ENCODE peak calls at places on chromosomes 13 and 19, in six cellular contexts. C is left ventricle myocardium inferior, S is uterus, X is choroid plexus epithelial cell, W is HCT116, R is fibroblast of lung. E is an unnamed sample.

GRCh38 chr19:44671400-44671799 is at the start of gene CEACAM19:
- DNase-seq in C (no peak), S (no peak), X (no peak), W (no peak), R (no peak), E (no peak)

GRCh38 chr13:59475911-59476310 is 687.8 kb downstream of the DIAPH3 start:
- DNase-seq in C (no peak), S (no peak), X (no peak), W (no peak), R (no peak), E (no peak)

GRCh38 chr13:113918981-113919646 is 54.8 kb downstream of the C13orf46 start:
- DNase-seq in C (no peak), S (no peak), X (no peak), W (no peak), R (no peak), E (peak; percentile 53)

GRCh38 chr19:4232614-4233281 is 3.4 kb downstream of the EBI3 start:
- DNase-seq in C (no peak), S (no peak), X (no peak), W (no peak), R (no peak), E (no peak)

GRCh38 chr13:98184796-98185195 is 7.7 kb upstream of the RNF113B start:
- DNase-seq in C (no peak), S (no peak), X (peak; percentile 75), W (no peak), R (peak; percentile 76), E (no peak)

GRCh38 chr13:113923376-113924063 is 50.4 kb downstream of the C13orf46 start:
- DNase-seq in C (no peak), S (no peak), X (no peak), W (no peak), R (no peak), E (peak; percentile 40)

GRCh38 chr19:3699071-3699740 is 1.1 kb downstream of the PIP5K1C start:
- DNase-seq in C (peak; percentile 55), S (peak; percentile 45), X (peak; percentile 42), W (no peak), R (peak; percentile 50), E (peak; percentile 85)

GRCh38 chr19:30388327-30388726 is 16.1 kb downstream of the ZNF536 start:
- DNase-seq in C (no peak), S (no peak), X (no peak), W (no peak), R (no peak), E (no peak)

GRCh38 chr19:39246951-39247669 is 1.5 kb downstream of the IFNL4 start:
- DNase-seq in C (peak; percentile 29), S (no peak), X (peak; percentile 18), W (no peak), R (peak; percentile 12), E (no peak)

GRCh38 chr19:3721131-3721899 is 13.1 kb downstream of the TJP3 start:
- DNase-seq in C (peak; percentile 66), S (peak; percentile 56), X (peak; percentile 91), W (peak; percentile 95), R (peak; percentile 80), E (peak; percentile 78)

GRCh38 chr19:23541991-23542390 is 145.0 kb downstream of the ZNF675 start:
- DNase-seq in C (no peak), S (no peak), X (no peak), W (no peak), R (no peak), E (no peak)

GRCh38 chr13:21671793-21672680 is 1.2 kb downstream of the FGF9 start:
- DNase-seq in C (no peak), S (no peak), X (no peak), W (no peak), R (no peak), E (no peak)

GRCh38 chr13:92547256-92547655 is 679.4 kb upstream of the GPC6 start:
- DNase-seq in C (no peak), S (no peak), X (peak; percentile 69), W (no peak), R (peak; percentile 75), E (no peak)

GRCh38 chr19:52398091-52398461 is 427 bp downstream of the ZNF528 start:
- DNase-seq in C (no peak), S (no peak), X (peak; percentile 8), W (no peak), R (peak; percentile 11), E (no peak)

GRCh38 chr19:2883686-2884439 is 16.7 kb downstream of the ZNF556 start:
- DNase-seq in C (no peak), S (no peak), X (no peak), W (no peak), R (no peak), E (no peak)

GRCh38 chr19:771332-771785 is 20.4 kb downstream of the MISP start:
- DNase-seq in C (no peak), S (no peak), X (peak; percentile 69), W (peak; percentile 55), R (peak; percentile 39), E (no peak)

GRCh38 chr19:46296722-46297431 is at the start of gene HIF3A:
- DNase-seq in C (peak; percentile 67), S (peak; percentile 75), X (peak; percentile 80), W (no peak), R (no peak), E (no peak)

GRCh38 chr13:100361504-100361903 is 227.1 kb downstream of the GGACT start:
- DNase-seq in C (no peak), S (no peak), X (no peak), W (no peak), R (peak; percentile 64), E (no peak)

GRCh38 chr19:41324231-41324702 is 14.3 kb downstream of the CCDC97 start:
- DNase-seq in C (no peak), S (no peak), X (peak; percentile 25), W (no peak), R (no peak), E (no peak)

GRCh38 chr13:100673831-100674362 is 698 bp downstream of the TMTC4 start:
- DNase-seq in C (peak; percentile 66), S (peak; percentile 67), X (peak; percentile 94), W (peak; percentile 28), R (peak; percentile 89), E (no peak)

GRCh38 chr13:112725346-112726017 is 35.6 kb downstream of the ATP11A start:
- DNase-seq in C (no peak), S (no peak), X (no peak), W (peak; percentile 48), R (peak; percentile 58), E (no peak)

GRCh38 chr13:101514695-101515275 is 62.3 kb downstream of the ITGBL1 start:
- DNase-seq in C (no peak), S (no peak), X (peak; percentile 89), W (peak; percentile 8), R (peak; percentile 55), E (no peak)

GRCh38 chr13:39119422-39119821 is 81.2 kb downstream of the NHLRC3 start:
- DNase-seq in C (no peak), S (no peak), X (no peak), W (no peak), R (no peak), E (no peak)

GRCh38 chr13:113145911-113146598 is 12.4 kb upstream of the PROZ start:
- DNase-seq in C (no peak), S (no peak), X (no peak), W (no peak), R (no peak), E (peak; percentile 50)

GRCh38 chr19:17725422-17726078 is 6.3 kb downstream of the MAP1S start:
- DNase-seq in C (no peak), S (no peak), X (no peak), W (no peak), R (no peak), E (no peak)

GRCh38 chr19:12034610-12035009 is 869 bp downstream of the ZNF433 start:
- DNase-seq in C (no peak), S (no peak), X (peak; percentile 31), W (no peak), R (no peak), E (no peak)

GRCh38 chr13:110382830-110383229 is 75.7 kb downstream of the COL4A2 start:
- DNase-seq in C (no peak), S (no peak), X (no peak), W (no peak), R (no peak), E (no peak)

GRCh38 chr19:10858204-10858828 is 10.1 kb downstream of the C19orf38 start:
- DNase-seq in C (no peak), S (no peak), X (peak; percentile 37), W (no peak), R (no peak), E (no peak)

GRCh38 chr13:48304132-48304876 is 753 bp downstream of the RB1 start:
- DNase-seq in C (peak; percentile 36), S (no peak), X (peak; percentile 63), W (no peak), R (peak; percentile 64), E (no peak)

GRCh38 chr13:70339738-70340137 is 231.5 kb upstream of the KLHL1 start:
- DNase-seq in C (no peak), S (no peak), X (peak; percentile 30), W (peak; percentile 6), R (no peak), E (no peak)

GRCh38 chr13:102830646-102831045 is 15.2 kb upstream of the ERCC5 start:
- DNase-seq in C (no peak), S (no peak), X (peak; percentile 42), W (no peak), R (peak; percentile 13), E (no peak)

GRCh38 chr13:30020726-30021312 is 170.4 kb upstream of the UBL3 start:
- DNase-seq in C (no peak), S (peak; percentile 47), X (no peak), W (no peak), R (peak; percentile 69), E (no peak)

GRCh38 chr13:66940113-66940512 is 290.0 kb downstream of the PCDH9 start:
- DNase-seq in C (no peak), S (no peak), X (no peak), W (no peak), R (peak; percentile 24), E (no peak)

GRCh38 chr19:13056052-13056660 is 46.5 kb downstream of the LYL1 start:
- DNase-seq in C (peak; percentile 61), S (peak; percentile 86), X (peak; percentile 66), W (peak; percentile 64), R (peak; percentile 92), E (no peak)
- H3K4me3 ChIP-seq in C (peak overlapping the region; percentile 54), S (peak overlapping the region; percentile 19), X (no peak overlapping the region), W (peak overlapping the region; percentile 31), R (peak overlapping the region; percentile 29), E (peak overlapping the region; percentile 59)

DNA sequence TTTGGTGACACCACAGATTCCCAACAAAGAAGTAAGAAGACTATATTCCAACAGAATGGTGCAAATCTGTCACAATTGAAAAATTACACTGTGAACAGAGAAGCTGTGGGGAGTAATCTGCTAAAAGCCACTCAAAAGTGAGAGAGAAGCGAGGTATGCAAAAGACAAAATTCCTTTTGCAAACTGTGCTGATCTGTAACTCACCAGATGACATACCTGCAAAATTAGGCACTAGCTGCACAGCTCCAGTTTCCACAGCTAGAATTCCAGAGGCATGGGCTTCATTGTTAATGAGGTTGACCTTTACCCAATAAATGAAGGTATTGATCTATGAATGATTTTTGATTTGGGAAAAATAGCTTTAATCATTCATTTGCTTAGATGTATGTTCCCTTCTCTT is 85.0 kb downstream of the LACC1 start:
- DNase-seq in C (no peak), S (no peak), X (no peak), W (no peak), R (no peak), E (no peak)
- H3K4me3 ChIP-seq in C (no peak overlapping the region), S (no peak overlapping the region), X (no peak overlapping the region), W (no peak overlapping the region), R (no peak overlapping the region), E (no peak overlapping the region)

GRCh38 chr19:48751835-48752510 is 468 bp downstream of the FUT1 start:
- DNase-seq in C (no peak), S (no peak), X (no peak), W (peak; percentile 18), R (no peak), E (no peak)
- H3K4me3 ChIP-seq in C (peak overlapping the region; percentile 64), S (peak overlapping the region; percentile 10), X (peak overlapping the region; percentile 20), W (peak overlapping the region; percentile 78), R (no peak overlapping the region), E (peak overlapping the region; percentile 66)

GRCh38 chr19:13095393-13095784 is 7.3 kb downstream of the LYL1 start:
- DNase-seq in C (no peak), S (no peak), X (no peak), W (no peak), R (no peak), E (no peak)
- H3K4me3 ChIP-seq in C (peak overlapping the region; percentile 70), S (no peak overlapping the region), X (no peak overlapping the region), W (no peak overlapping the region), R (no peak overlapping the region), E (peak overlapping the region; percentile 45)

E was measured in coronary artery.